ENCODE peak calls at places on chromosomes 11 and 22, in five cellular contexts. X is Kasumi-1; Y is activated CD4-positive, alpha-beta T cell treated with anti-CD3 and anti-CD28 coated beads, Interleukin-2, amount 50 U/mL, for 48 hours; B is stimulated activated CD8-positive, alpha-beta memory T cell treated with anti-CD3 and anti-CD28 coated beads, Interleukin-15, amount 100 ng/mL, for 1 hour; E is stimulated activated CD4-positive, alpha-beta T cell treated with anti-CD3 and anti-CD28 coated beads, Interleukin-4, amount 100 ng/mL, for 1 hour. M is an unnamed sample.
A peak's percentile ranks its signal among the peaks of the same experiment; 100 is the strongest.

GRCh38 chr11:68398870-68399865 is 61.4 kb upstream of the PPP6R3 start:
- DNase-seq in B (no peak), E (no peak), Y (no peak), X (no peak), M (no peak)

GRCh38 chr11:28924007-28924406 is 815.8 kb downstream of the METTL15 start:
- DNase-seq in Y (no peak), X (no peak), E (no peak), B (no peak), M (no peak)

GRCh38 chr11:67083786-67084366 is 27.2 kb downstream of the RHOD start:
- DNase-seq in E (no peak), B (no peak), Y (no peak), X (no peak), M (no peak)

GRCh38 chr11:117020873-117021564 is 77.2 kb downstream of the SIK3 start:
- DNase-seq in B (no peak), X (no peak), E (no peak), Y (peak; percentile 31), M (no peak)

GRCh38 chr11:129702410-129703390 is 112.9 kb upstream of the TMEM45B start:
- DNase-seq in Y (no peak), E (no peak), B (no peak), X (no peak), M (no peak)

GRCh38 chr22:19510919-19511341 is 13.3 kb downstream of the CLDN5 start:
- DNase-seq in B (no peak), X (no peak), E (no peak), Y (no peak), M (no peak)

GRCh38 chr11:71447791-71448256 is 369 bp downstream of the DHCR7 start:
- DNase-seq in E (peak; percentile 47), X (no peak), B (no peak), Y (peak; percentile 50), M (no peak)

GRCh38 chr11:95156916-95157568 is 67.4 kb downstream of the ENDOD1 start:
- DNase-seq in B (no peak), X (no peak), E (no peak), Y (no peak), M (no peak)

GRCh38 chr11:95327273-95327948 is 96.4 kb upstream of the SESN3 start:
- DNase-seq in B (no peak), X (no peak), Y (no peak), E (no peak), M (no peak)

GRCh38 chr11:6438979-6439571 is 1.7 kb downstream of the HPX start:
- DNase-seq in X (peak; percentile 56), Y (peak; percentile 52), E (peak; percentile 21), B (no peak), M (no peak)

GRCh38 chr11:44140805-44141204 is 45.3 kb downstream of the EXT2 start:
- DNase-seq in Y (no peak), X (no peak), E (no peak), B (no peak), M (no peak)

GRCh38 chr11:8261921-8262551 is 1.6 kb downstream of the LMO1 start:
- DNase-seq in Y (no peak), B (no peak), E (no peak), X (no peak), M (no peak)

GRCh38 chr11:119787074-119787461 is 58.1 kb upstream of the NECTIN1 start:
- DNase-seq in E (no peak), Y (no peak), B (no peak), X (no peak), M (no peak)

GRCh38 chr11:67311051-67311555 is 7.8 kb downstream of the SSH3 start:
- DNase-seq in Y (no peak), E (no peak), X (no peak), B (no peak), M (no peak)

GRCh38 chr11:13448876-13449275 is 14.1 kb downstream of the BTBD10 start:
- DNase-seq in B (no peak), E (no peak), Y (no peak), X (peak; percentile 25), M (no peak)

GRCh38 chr11:110298298-110298765 is 1.9 kb upstream of the RDX start:
- DNase-seq in E (no peak), Y (no peak), B (no peak), X (no peak), M (no peak)

GRCh38 chr11:118306556-118306955 is 2.0 kb downstream of the CD3E start:
- DNase-seq in X (no peak), E (peak; percentile 42), Y (peak; percentile 67), B (no peak), M (no peak)

GRCh38 chr22:26323013-26323412 is 106.0 kb upstream of the ASPHD2 start:
- DNase-seq in X (no peak), B (no peak), E (no peak), Y (no peak), M (no peak)

GRCh38 chr11:31480930-31481329 is 28.5 kb downstream of the IMMP1L start:
- DNase-seq in B (no peak), E (no peak), X (no peak), Y (no peak), M (no peak)